ENCODE peak calls at places on chromosomes 13 and 19, in seven cellular contexts. S is right atrium auricular region, F is uterus, W is IMR-90, I is aorta, D is upper lobe of left lung, T is BE2C. P is an unnamed sample. For H3K4me1, the result is how much of the 10 kb centered on the place peaks cover.

GRCh38 chr19:33665776-33666175 is 44.0 kb downstream of the CHST8 start:
- DNase-seq in S (peak), F (no peak), W (no peak), I (no peak), D (no peak), T (no peak), P (no peak)

GRCh38 chr13:28854657-28855056 is 34.5 kb downstream of the MTUS2 start:
- DNase-seq in S (no peak), F (no peak), W (no peak), I (no peak), D (no peak), T (no peak), P (no peak)

GRCh38 chr19:58059003-58059671 is at the start of gene ZNF135:
- DNase-seq in S (peak), F (peak), W (peak), I (peak), D (peak), T (peak), P (peak)

GRCh38 chr13:89763011-89763410 is 1584.5 kb upstream of the MIR17HG start:
- DNase-seq in S (no peak), F (no peak), W (no peak), I (no peak), D (no peak), T (no peak), P (no peak)

GRCh38 chr13:50025446-50025845 is 10.2 kb downstream of the KCNRG start:
- DNase-seq in S (no peak), F (no peak), W (peak), I (no peak), D (no peak), T (no peak), P (no peak)

GRCh38 chr19:14005381-14006084 is 587 bp downstream of the RFX1 start:
- DNase-seq in S (peak), F (peak), W (peak), I (peak), D (peak), T (peak), P (peak)

GRCh38 chr19:41409288-41409687 is 11.7 kb downstream of the BCKDHA start:
- DNase-seq in S (no peak), F (no peak), W (peak), I (no peak), D (no peak), T (no peak), P (no peak)

GRCh38 chr19:5785423-5785822 is 877 bp upstream of the PRR22 start:
- DNase-seq in S (no peak), F (no peak), W (no peak), I (no peak), D (peak), T (peak), P (no peak)

GRCh38 chr13:27617801-27618411 is 2.4 kb downstream of the LNX2 start:
- DNase-seq in S (no peak), F (no peak), W (no peak), I (no peak), D (no peak), T (no peak), P (no peak)

GRCh38 chr13:42355118-42355840 is 83.3 kb downstream of the AKAP11 start:
- DNase-seq in S (no peak), F (no peak), W (no peak), I (no peak), D (no peak), T (no peak), P (peak)

GRCh38 chr19:15923702-15924101 is 10.6 kb downstream of the CYP4F11 start:
- DNase-seq in S (no peak), F (no peak), W (no peak), I (no peak), D (no peak), T (no peak), P (no peak)

GRCh38 chr19:4911314-4911713 is 2.0 kb downstream of the UHRF1 start:
- DNase-seq in S (no peak), F (no peak), W (peak), I (no peak), D (no peak), T (no peak), P (no peak)

GRCh38 chr19:39390460-39390758 is 497 bp downstream of the PAF1 start:
- DNase-seq in S (no peak), F (peak), W (no peak), I (no peak), D (no peak), T (no peak), P (peak)

GRCh38 chr13:107866007-107866665 is 349.2 kb downstream of the LIG4 start:
- DNase-seq in S (no peak), F (no peak), W (peak), I (no peak), D (peak), T (peak), P (no peak)

GRCh38 chr19:15291666-15292065 is 40.7 kb downstream of the BRD4 start:
- DNase-seq in S (no peak), F (no peak), W (peak), I (no peak), D (no peak), T (no peak), P (no peak)

GRCh38 chr13:50576156-50576555 is 267.3 kb downstream of the DLEU7 start:
- DNase-seq in S (no peak), F (no peak), W (no peak), I (no peak), D (peak), T (no peak), P (no peak)

GRCh38 chr13:59413121-59413520 is 750.6 kb downstream of the DIAPH3 start:
- DNase-seq in S (no peak), F (no peak), W (no peak), I (no peak), D (no peak), T (no peak), P (no peak)

GRCh38 chr13:37357548-37357947 is 241.0 kb downstream of the POSTN start:
- DNase-seq in S (no peak), F (no peak), W (peak), I (no peak), D (no peak), T (no peak), P (no peak)

GRCh38 chr19:39913682-39914333 is 20.6 kb downstream of the FCGBP start:
- DNase-seq in S (peak), F (no peak), W (no peak), I (peak), D (peak), T (no peak), P (no peak)

GRCh38 chr19:22784051-22784450 is at the start of gene ZNF99:
- DNase-seq in S (peak), F (peak), W (no peak), I (peak), D (peak), T (peak), P (no peak)

GRCh38 chr19:40284501-40285352 is at the start of gene AKT2:
- DNase-seq in S (peak), F (peak), W (peak), I (peak), D (peak), T (peak), P (peak)

GRCh38 chr13:23749288-23749880 is 139.8 kb downstream of the MIPEP start:
- DNase-seq in S (no peak), F (no peak), W (no peak), I (no peak), D (no peak), T (no peak), P (no peak)

GRCh38 chr13:105213512-105213911 is 1322.0 kb downstream of the EFNB2 start:
- DNase-seq in S (no peak), F (no peak), W (no peak), I (no peak), D (no peak), T (peak), P (no peak)

GRCh38 chr13:77692746-77693448 is 4.6 kb upstream of the SLAIN1 start:
- DNase-seq in S (no peak), F (no peak), W (no peak), I (no peak), D (no peak), T (no peak), P (no peak)

GRCh38 chr19:1606138-1606651 is 933 bp upstream of the UQCR11 start:
- DNase-seq in S (peak), F (peak), W (no peak), I (no peak), D (no peak), T (no peak), P (no peak)

GRCh38 chr13:33258437-33259193 is 26.9 kb downstream of the STARD13 start:
- DNase-seq in S (no peak), F (peak), W (peak), I (no peak), D (no peak), T (no peak), P (no peak)

GRCh38 chr13:113142876-113143275 is 15.6 kb upstream of the PROZ start:
- DNase-seq in S (no peak), F (no peak), W (no peak), I (no peak), D (no peak), T (no peak), P (no peak)

GRCh38 chr13:111537843-111538499 is 217.5 kb downstream of the TEX29 start:
- DNase-seq in S (no peak), F (no peak), W (no peak), I (no peak), D (no peak), T (no peak), P (no peak)

GRCh38 chr19:7267792-7268736 is 26.1 kb downstream of the INSR start:
- DNase-seq in S (no peak), F (no peak), W (no peak), I (peak), D (no peak), T (no peak), P (no peak)

GRCh38 chr19:13022859-13023636 is 27.8 kb downstream of the NFIX start:
- DNase-seq in S (peak), F (peak), W (peak), I (peak), D (no peak), T (peak), P (no peak)

GRCh38 chr13:98869408-98870090 is 108.3 kb downstream of the DOCK9 start:
- DNase-seq in S (no peak), F (peak), W (no peak), I (no peak), D (no peak), T (peak), P (no peak)

GRCh38 chr13:100163375-100163774 is 74.5 kb downstream of the PCCA start:
- DNase-seq in S (no peak), F (no peak), W (peak), I (no peak), D (no peak), T (no peak), P (no peak)

GRCh38 chr13:73411067-73411809 is 352.4 kb downstream of the KLF5 start:
- DNase-seq in S (no peak), F (no peak), W (peak), I (no peak), D (no peak), T (no peak), P (no peak)

GRCh38 chr19:1521636-1522035 is 2.2 kb upstream of the PLK5 start:
- DNase-seq in S (no peak), F (no peak), W (no peak), I (no peak), D (no peak), T (no peak), P (no peak)

GRCh38 chr13:55815458-55816033 is 1325.2 kb upstream of the PRR20A start:
- DNase-seq in S (no peak), F (no peak), W (no peak), I (no peak), D (no peak), T (no peak), P (no peak)

GRCh38 chr13:60032836-60033235 is 130.9 kb downstream of the DIAPH3 start:
- DNase-seq in S (no peak), F (no peak), W (no peak), I (no peak), D (no peak), T (no peak), P (no peak)

GRCh38 chr13:98394820-98395510 is 181.9 kb downstream of the STK24 start:
- DNase-seq in S (peak), F (no peak), W (no peak), I (no peak), D (peak), T (no peak), P (no peak)

GRCh38 chr19:47018923-47019322 is 714 bp upstream of the NPAS1 start:
- DNase-seq in S (no peak), F (no peak), W (no peak), I (no peak), D (no peak), T (no peak), P (no peak)

GRCh38 chr19:6714749-6715555 is 5.5 kb downstream of the C3 start:
- DNase-seq in S (no peak), F (no peak), W (no peak), I (no peak), D (no peak), T (no peak), P (no peak)

DNA sequence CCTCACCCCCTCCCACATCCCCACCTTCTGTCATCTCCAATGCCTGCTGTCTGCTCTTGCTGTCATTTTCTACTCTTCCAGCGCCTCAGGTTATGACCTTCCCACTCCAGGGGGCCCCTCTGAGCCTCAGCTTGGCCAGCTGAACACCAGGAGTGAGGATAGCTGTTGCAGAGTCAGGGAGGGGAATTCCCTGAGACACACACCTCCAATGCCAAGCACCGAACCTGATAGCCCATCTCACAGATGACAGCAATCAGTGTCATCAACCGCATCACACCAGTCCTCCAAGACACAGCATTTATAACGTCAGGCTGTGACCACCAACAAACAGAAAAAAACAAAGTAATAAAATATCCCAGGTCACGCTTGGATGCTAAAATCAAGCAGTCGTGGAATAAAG is 193.5 kb downstream of the ZNF536 start:
- DNase-seq in S (no peak), F (no peak), W (no peak), I (no peak), D (no peak), T (no peak), P (no peak)
- H3K4me1 ChIP-seq in S (under half), F (under half), W (under half), I (under half), D (under half), T (under half), P (under half)

GRCh38 chr19:48190288-48191284 is 20.1 kb downstream of the ZSWIM9 start:
- DNase-seq in S (no peak), F (no peak), W (peak), I (no peak), D (no peak), T (peak), P (peak)
- H3K4me3 ChIP-seq in S (no peak), F (no peak), W (no peak), I (no peak), D (no peak), T (no peak), P (no peak)

GRCh38 chr19:3094638-3095374 is 644 bp downstream of the GNA11 start:
- DNase-seq in S (no peak), F (no peak), W (peak), I (no peak), D (peak), T (no peak), P (no peak)
- H3K4me1 ChIP-seq in S (half or more), F (under half), W (under half), I (under half), D (half or more), T (under half), P (under half)

GRCh38 chr13:110392510-110393233 is 85.6 kb downstream of the COL4A2 start:
- DNase-seq in S (no peak), F (peak), W (peak), I (no peak), D (no peak), T (no peak), P (no peak)

GRCh38 chr13:110390572-110390971 is 83.5 kb downstream of the COL4A2 start:
- DNase-seq in S (no peak), F (peak), W (peak), I (peak), D (no peak), T (no peak), P (no peak)

GRCh38 chr13:110387451-110388140 is 80.5 kb downstream of the COL4A2 start:
- DNase-seq in S (no peak), F (peak), W (peak), I (peak), D (peak), T (no peak), P (no peak)

GRCh38 chr13:110391273-110391672 is 84.2 kb downstream of the COL4A2 start:
- DNase-seq in S (no peak), F (peak), W (peak), I (no peak), D (no peak), T (no peak), P (no peak)

GRCh38 chr13:110388141-110388943 is 81.3 kb downstream of the COL4A2 start:
- DNase-seq in S (no peak), F (peak), W (peak), I (peak), D (peak), T (peak), P (no peak)
- H3K4me3 ChIP-seq in S (no peak), F (peak), W (no peak), I (no peak), D (no peak), T (no peak), P (no peak)

DNA sequence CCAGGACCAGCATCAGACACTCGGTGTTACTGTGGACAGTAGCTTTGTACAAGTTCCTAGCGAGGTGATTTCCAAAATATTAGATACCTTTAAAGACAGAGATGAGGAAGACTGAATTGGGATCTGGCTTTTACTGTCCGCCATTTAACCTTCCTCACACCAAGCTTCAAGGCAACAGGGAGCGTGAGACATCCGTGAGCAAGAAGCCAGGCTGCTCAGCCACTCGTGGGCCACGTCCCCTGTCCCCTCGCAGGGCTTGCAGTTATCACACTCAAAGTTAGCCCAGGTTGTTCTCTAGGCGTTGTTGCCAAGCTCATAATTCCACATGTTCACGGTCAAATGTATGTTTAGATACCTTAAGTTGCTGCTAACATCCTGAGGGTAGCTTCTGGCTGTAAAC is 102.9 kb downstream of the COL4A2 start:
- DNase-seq in S (no peak), F (no peak), W (no peak), I (no peak), D (no peak), T (no peak), P (no peak)
- H3K4me1 ChIP-seq in S (half or more), F (under half), W (half or more), I (under half), D (half or more), T (under half), P (under half)

GRCh38 chr19:34773555-34773864 is 495 bp upstream of the ZNF599 start:
- DNase-seq in S (no peak), F (no peak), W (no peak), I (no peak), D (no peak), T (no peak), P (no peak)

GRCh38 chr19:34774857-34775256 is 1.8 kb upstream of the ZNF599 start:
- DNase-seq in S (no peak), F (no peak), W (no peak), I (no peak), D (no peak), T (no peak), P (no peak)

GRCh38 chr19:34772697-34773554 is at the start of gene ZNF599:
- DNase-seq in S (peak), F (peak), W (peak), I (peak), D (peak), T (peak), P (peak)

DNA sequence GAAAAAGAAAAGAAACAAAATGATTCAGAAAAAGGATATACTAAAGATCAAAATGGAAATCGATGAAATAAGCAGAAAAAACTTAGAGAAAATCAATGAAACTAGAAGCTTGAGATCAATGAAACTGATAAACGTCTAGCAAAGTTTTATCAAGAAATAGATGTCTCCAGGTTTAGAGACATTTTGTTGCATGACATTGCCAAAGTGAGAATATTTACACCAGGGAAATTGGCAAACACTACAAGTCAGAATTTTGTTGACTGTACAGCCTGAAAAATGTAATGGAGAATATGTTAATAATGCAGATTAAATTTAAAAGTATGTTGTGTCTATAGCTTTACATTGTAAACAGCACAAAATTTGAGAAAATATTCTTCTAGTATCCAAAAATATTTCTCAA is 5.3 kb upstream of the ZNF599 start:
- DNase-seq in S (no peak), F (no peak), W (no peak), I (no peak), D (no peak), T (no peak), P (no peak)
- H3K4me3 ChIP-seq in S (no peak), F (no peak), W (no peak), I (no peak), D (no peak), T (no peak), P (no peak)

P was measured in effector memory CD4-positive, alpha-beta T cell.